ENCODE peak calls at places on chromosomes 2 and 18, in seven cellular contexts. D, X, H, C, R, Z and N are unnamed samples.

GRCh38 chr2:128692895-128693519 is 374.3 kb upstream of the HS6ST1 start:
- DNase-seq in D (no peak), X (no peak), H (no peak), C (no peak), R (no peak), Z (no peak), N (no peak)

GRCh38 chr2:12534646-12535263 is 182.0 kb upstream of the TRIB2 start:
- DNase-seq in D (no peak), X (no peak), H (no peak), C (peak; percentile 91), R (no peak), Z (no peak), N (peak; percentile 90)

GRCh38 chr18:76433788-76434187 is 61.3 kb downstream of the ZNF516 start:
- DNase-seq in D (no peak), X (no peak), H (no peak), C (no peak), R (no peak), Z (no peak), N (no peak)

GRCh38 chr2:20378891-20379519 is 28.4 kb upstream of the PUM2 start:
- DNase-seq in D (peak; percentile 86), X (no peak), H (no peak), C (peak; percentile 67), R (no peak), Z (peak; percentile 89), N (peak; percentile 69)

GRCh38 chr18:70160075-70160678 is 45.3 kb downstream of the RTTN start:
- DNase-seq in D (no peak), X (no peak), H (no peak), C (no peak), R (no peak), Z (no peak), N (no peak)

GRCh38 chr2:191836853-191837769 is 9.8 kb downstream of the CAVIN2 start:
- DNase-seq in D (no peak), X (peak; percentile 8), H (no peak), C (no peak), R (no peak), Z (peak; percentile 43), N (no peak)

GRCh38 chr2:44053456-44053855 is 57.7 kb upstream of the LRPPRC start:
- DNase-seq in D (no peak), X (no peak), H (no peak), C (no peak), R (no peak), Z (no peak), N (no peak)

GRCh38 chr2:73257425-73258125 is 23.5 kb downstream of the CCT7 start:
- DNase-seq in D (no peak), X (no peak), H (no peak), C (no peak), R (peak; percentile 27), Z (peak; percentile 63), N (no peak)

GRCh38 chr2:201220102-201220570 is 37.2 kb downstream of the CASP10 start:
- DNase-seq in D (peak; percentile 24), X (no peak), H (no peak), C (no peak), R (no peak), Z (no peak), N (no peak)

GRCh38 chr2:128386066-128386465 is 67.4 kb upstream of the HS6ST1 start:
- DNase-seq in D (no peak), X (no peak), H (no peak), C (no peak), R (no peak), Z (no peak), N (no peak)

GRCh38 chr2:43445248-43445647 is 150.6 kb downstream of the THADA start:
- DNase-seq in D (no peak), X (no peak), H (no peak), C (peak; percentile 87), R (no peak), Z (no peak), N (peak; percentile 50)

GRCh38 chr18:51184092-51184458 is 13.4 kb downstream of the MEX3C start:
- DNase-seq in D (no peak), X (no peak), H (no peak), C (no peak), R (no peak), Z (no peak), N (no peak)

GRCh38 chr2:233426619-233427342 is 72.5 kb downstream of the DGKD start:
- DNase-seq in D (no peak), X (no peak), H (no peak), C (peak; percentile 99), R (no peak), Z (no peak), N (peak; percentile 51)

GRCh38 chr2:105438104-105438929 is 39.5 kb upstream of the FHL2 start:
- DNase-seq in D (peak; percentile 80), X (no peak), H (no peak), C (no peak), R (no peak), Z (peak; percentile 83), N (no peak)

GRCh38 chr2:17136895-17137294 is 381.3 kb downstream of the RAD51AP2 start:
- DNase-seq in D (no peak), X (no peak), H (no peak), C (no peak), R (no peak), Z (no peak), N (no peak)

GRCh38 chr2:166126014-166126639 is 1.7 kb downstream of the SCN1A start:
- DNase-seq in D (no peak), X (no peak), H (no peak), C (no peak), R (no peak), Z (no peak), N (no peak)

GRCh38 chr2:235000426-235001236 is 48.8 kb downstream of the SH3BP4 start:
- DNase-seq in D (no peak), X (no peak), H (no peak), C (no peak), R (no peak), Z (no peak), N (no peak)

GRCh38 chr18:60174832-60175231 is 197.7 kb downstream of the MC4R start:
- DNase-seq in D (no peak), X (no peak), H (no peak), C (no peak), R (no peak), Z (no peak), N (no peak)

GRCh38 chr2:95402370-95403203 is at the start of gene FAHD2A:
- DNase-seq in D (peak; percentile 98), X (peak; percentile 96), H (peak; percentile 96), C (peak; percentile 91), R (peak; percentile 93), Z (peak; percentile 99), N (peak; percentile 80)

GRCh38 chr2:36441065-36441625 is 85.6 kb downstream of the CRIM1 start:
- DNase-seq in D (no peak), X (no peak), H (no peak), C (no peak), R (no peak), Z (no peak), N (no peak)

GRCh38 chr2:116444256-116444872 is 1370.1 kb upstream of the DDX18 start:
- DNase-seq in D (no peak), X (no peak), H (no peak), C (no peak), R (no peak), Z (no peak), N (no peak)

GRCh38 chr2:28084564-28084963 is 194.0 kb downstream of the BABAM2 start:
- DNase-seq in D (no peak), X (no peak), H (no peak), C (no peak), R (no peak), Z (no peak), N (no peak)

GRCh38 chr18:22469061-22469689 is 51.5 kb upstream of the CTAGE1 start:
- DNase-seq in D (no peak), X (no peak), H (no peak), C (peak; percentile 31), R (no peak), Z (no peak), N (no peak)

GRCh38 chr2:159139216-159139933 is 147.1 kb downstream of the WDSUB1 start:
- DNase-seq in D (no peak), X (no peak), H (no peak), C (no peak), R (no peak), Z (no peak), N (no peak)

GRCh38 chr2:41993086-41993812 is 54.6 kb upstream of the PKDCC start:
- DNase-seq in D (no peak), X (no peak), H (no peak), C (no peak), R (no peak), Z (no peak), N (no peak)